ENCODE peak calls at places on chromosomes 12 and 14, in four cellular contexts. O is dorsolateral prefrontal cortex, H is transverse colon, A is neural progenitor cell. U is an unnamed sample.
A peak's percentile ranks its signal among the peaks of the same experiment; 100 is the strongest.

GRCh38 chr12:19744760-19745218 is 305.5 kb downstream of the AEBP2 start:
- DNase-seq in A (no peak), O (no peak), H (no peak), U (no peak)

GRCh38 chr12:46946137-46946536 is 120.3 kb upstream of the SLC38A4 start:
- DNase-seq in A (no peak), O (no peak), H (no peak), U (no peak)

GRCh38 chr12:120220838-120221575 is 20.1 kb upstream of the RPLP0 start:
- DNase-seq in A (no peak), O (no peak), H (no peak), U (no peak)

GRCh38 chr14:77181603-77182437 is at the start of gene TMEM63C:
- DNase-seq in H (peak; percentile 85), A (peak; percentile 98), O (peak; percentile 79), U (peak; percentile 21)

GRCh38 chr12:62774794-62775193 is 160.2 kb downstream of the PPM1H start:
- DNase-seq in O (no peak), H (no peak), A (no peak), U (no peak)

GRCh38 chr14:95623195-95623594 is 63.0 kb upstream of the TCL1B start:
- DNase-seq in A (no peak), O (no peak), H (no peak), U (no peak)

GRCh38 chr12:8127138-8127537 is 3.7 kb downstream of the CLEC4A start:
- DNase-seq in A (no peak), O (no peak), H (no peak), U (no peak)

GRCh38 chr14:69637503-69638030 is 26.2 kb downstream of the SUSD6 start:
- DNase-seq in A (peak; percentile 56), H (peak; percentile 82), O (no peak), U (no peak)

GRCh38 chr12:50240096-50240791 is 43.1 kb downstream of the LIMA1 start:
- DNase-seq in H (no peak), O (no peak), A (no peak), U (no peak)

GRCh38 chr12:65602579-65603295 is 221.5 kb upstream of the HMGA2 start:
- DNase-seq in O (peak; percentile 68), H (peak; percentile 80), A (peak; percentile 80), U (no peak)

GRCh38 chr12:80353254-80353653 is 90.8 kb upstream of the PTPRQ start:
- DNase-seq in H (no peak), O (no peak), A (no peak), U (no peak)

GRCh38 chr12:27474344-27474743 is 27.8 kb downstream of the SMCO2 start:
- DNase-seq in H (no peak), O (no peak), A (no peak), U (no peak)

GRCh38 chr12:3101309-3102022 is 24.3 kb downstream of the TSPAN9 start:
- DNase-seq in O (no peak), A (peak; percentile 24), H (no peak), U (no peak)

GRCh38 chr14:99754141-99755067 is 38.8 kb upstream of the EML1 start:
- DNase-seq in H (no peak), A (peak; percentile 64), O (peak; percentile 39), U (no peak)

GRCh38 chr14:65062096-65063075 is 39.9 kb downstream of the MAX start:
- DNase-seq in A (no peak), H (no peak), O (no peak), U (no peak)

GRCh38 chr14:93936245-93936644 is 9.1 kb downstream of the FAM181A start:
- DNase-seq in A (peak; percentile 83), H (no peak), O (no peak), U (no peak)

GRCh38 chr12:108701779-108702435 is 29.4 kb downstream of the CORO1C start:
- DNase-seq in O (no peak), A (no peak), H (no peak), U (no peak)

GRCh38 chr12:66584673-66585072 is 94.2 kb downstream of the GRIP1 start:
- DNase-seq in H (no peak), O (no peak), A (no peak), U (no peak)

GRCh38 chr14:77988966-77989365 is 181.2 kb upstream of the NRXN3 start:
- DNase-seq in H (no peak), O (peak; percentile 95), A (no peak), U (no peak)

GRCh38 chr12:107231269-107231668 is 137.9 kb upstream of the CRY1 start:
- DNase-seq in O (no peak), A (no peak), H (no peak), U (no peak)

GRCh38 chr12:19181666-19182426 is 52.3 kb downstream of the PLEKHA5 start:
- DNase-seq in A (no peak), O (no peak), H (no peak), U (no peak)

GRCh38 chr14:63006515-63006914 is 38.7 kb downstream of the KCNH5 start:
- DNase-seq in H (no peak), O (no peak), A (no peak), U (no peak)

GRCh38 chr14:103542545-103543088 is 13.6 kb downstream of the TRMT61A start:
- DNase-seq in O (peak; percentile 92), H (peak; percentile 66), A (peak; percentile 97), U (no peak)

GRCh38 chr12:96130396-96131059 is 63.6 kb upstream of the ELK3 start:
- DNase-seq in A (no peak), H (no peak), O (no peak), U (no peak)

GRCh38 chr12:47223848-47224213 is 144.1 kb upstream of the AMIGO2 start:
- DNase-seq in H (peak; percentile 64), A (no peak), O (no peak), U (no peak)

GRCh38 chr12:26648584-26648983 is 184.4 kb downstream of the ITPR2 start:
- DNase-seq in A (no peak), H (no peak), O (no peak), U (no peak)

GRCh38 chr14:32724864-32725550 is 213.7 kb upstream of the NPAS3 start:
- DNase-seq in A (no peak), H (no peak), O (no peak), U (no peak)

DNA sequence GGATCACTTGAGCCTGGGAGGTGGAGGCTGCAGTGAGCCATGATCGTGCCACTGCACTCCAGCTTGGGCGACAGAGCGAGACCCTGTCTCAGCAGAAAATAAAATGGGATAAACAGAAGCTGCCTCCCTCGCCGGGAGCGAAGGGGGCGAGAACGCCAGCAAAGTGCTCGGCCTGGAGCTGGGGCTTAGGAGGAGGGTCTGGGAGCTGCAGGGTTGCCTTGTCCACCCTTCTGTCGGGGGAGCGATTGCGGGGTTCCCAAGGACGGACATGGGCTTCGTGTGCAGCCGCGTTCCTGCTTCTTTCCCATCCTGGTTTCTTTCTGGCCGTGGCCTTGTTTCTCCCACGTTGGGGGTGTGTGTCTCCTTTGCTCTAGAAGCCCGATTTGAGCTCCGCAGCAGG is 27.9 kb upstream of the MLXIP start:
- DNase-seq in H (no peak), O (no peak), A (no peak), U (no peak)
- H3K27ac ChIP-seq in H (peak overlapping the region; percentile 44), O (peak overlapping the region; percentile 78), A (no peak overlapping the region), U (no peak overlapping the region)

GRCh38 chr12:13437541-13437940 is 241.0 kb downstream of the EMP1 start:
- DNase-seq in A (no peak), O (no peak), H (no peak), U (no peak)
- TF ChIP-seq CTCF in A (no peak), O (no peak), H (no peak), U (no peak)

DNA sequence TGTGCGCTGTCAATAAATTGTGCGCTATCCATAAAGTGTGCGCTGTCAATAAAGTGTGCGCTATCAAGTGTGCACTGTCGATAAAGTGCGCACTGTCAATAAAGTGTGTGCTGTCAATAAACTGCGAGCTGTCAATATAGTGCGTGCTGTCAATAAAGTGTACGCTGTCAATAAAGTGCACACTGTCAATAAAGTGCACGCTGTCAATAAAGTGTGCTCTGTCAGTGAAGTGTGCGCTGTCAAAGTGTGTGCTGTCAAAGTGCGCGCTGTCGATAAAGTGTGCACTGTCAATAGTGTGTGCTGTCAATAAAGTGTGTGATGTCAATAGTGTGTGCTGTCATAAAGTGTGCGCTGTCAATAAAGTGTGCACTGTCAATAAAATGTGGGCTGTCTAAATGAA is 2.9 kb upstream of the CHGA start:
- DNase-seq in H (no peak), A (no peak), O (no peak), U (no peak)
- H3K27me3 ChIP-seq in H (peaks cover 23% of the 10 kb centered on the region), A (peaks cover 95% of the 10 kb centered on the region), O (no peaks in the 10 kb centered on the region), U (peaks cover 15% of the 10 kb centered on the region)

DNA sequence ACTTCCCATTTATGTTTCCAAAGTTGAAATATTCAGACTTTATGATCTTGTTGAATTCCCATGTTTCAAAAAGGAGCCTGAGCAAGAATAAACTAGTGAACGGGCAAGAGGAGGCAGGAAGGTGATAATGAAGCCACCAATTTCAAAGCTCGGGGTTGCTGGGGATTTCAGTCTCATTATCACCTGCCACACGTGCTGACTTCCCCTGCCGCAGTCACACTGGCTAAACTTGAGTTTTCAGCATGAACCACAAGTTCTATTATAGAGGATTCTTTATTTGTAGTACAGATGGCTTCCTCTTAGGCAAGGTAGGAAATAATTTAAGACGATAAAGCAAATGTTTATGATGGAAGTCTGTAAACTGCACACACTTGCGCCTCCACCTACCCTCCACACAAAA is 18.1 kb upstream of the DIABLO start:
- DNase-seq in O (no peak), H (no peak), A (no peak), U (no peak)
- H3K27ac ChIP-seq in O (no peak overlapping the region), H (no peak overlapping the region), A (no peak overlapping the region), U (peak overlapping the region; percentile 52)

DNA sequence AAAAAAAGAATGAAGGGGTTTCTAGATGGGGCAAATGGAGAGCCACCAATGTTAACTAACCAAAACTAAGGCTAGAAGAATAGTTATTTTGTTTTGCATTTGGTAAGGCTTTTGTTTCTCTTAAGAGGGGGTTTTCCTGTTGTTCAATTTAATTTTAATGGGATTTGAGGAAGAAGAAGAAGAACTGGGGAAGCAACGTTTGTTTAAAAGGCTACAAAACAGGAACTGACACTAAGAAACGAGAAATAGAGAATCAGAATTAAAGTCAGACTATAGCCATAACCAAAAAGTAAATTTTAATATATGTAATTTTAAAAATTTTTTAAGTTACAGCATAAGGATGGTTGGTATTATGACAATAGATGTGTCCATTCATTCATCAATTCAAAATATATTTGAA is 13.7 kb downstream of the TXNDC16 start:
- DNase-seq in A (no peak), O (no peak), H (no peak), U (no peak)
- TF ChIP-seq CTCF in A (no peak), O (no peak), H (no peak), U (no peak)

GRCh38 chr12:113467514-113468364 is 3.9 kb downstream of the LHX5 start:
- DNase-seq in A (peak; percentile 82), O (no peak), H (no peak), U (no peak)
- H3K27me3 ChIP-seq in A (no peaks in the 10 kb centered on the region), O (peaks cover 97% of the 10 kb centered on the region), H (peaks cover 100% of the 10 kb centered on the region), U (peaks cover 100% of the 10 kb centered on the region)

GRCh38 chr14:101072531-101072930 is 169.0 kb upstream of the RTL1 start:
- DNase-seq in O (peak; percentile 8), A (no peak), H (no peak), U (no peak)
- H3K27ac ChIP-seq in O (peak overlapping the region; percentile 58), A (no peak overlapping the region), H (no peak overlapping the region), U (no peak overlapping the region)

GRCh38 chr12:100404769-100405407 is 48.0 kb downstream of the SLC17A8 start:
- DNase-seq in H (peak; percentile 26), O (no peak), A (peak; percentile 90), U (no peak)
- TF ChIP-seq CTCF in H (no peak), O (peak; percentile 22), A (peak; percentile 89), U (peak; percentile 15)

GRCh38 chr12:1532367-1532752 is 62.0 kb downstream of the FBXL14 start:
- DNase-seq in O (no peak), A (no peak), H (no peak), U (no peak)
- H3K27me3 ChIP-seq in O (peaks cover 16% of the 10 kb centered on the region), A (peaks cover 63% of the 10 kb centered on the region), H (peaks cover 86% of the 10 kb centered on the region), U (peaks cover 88% of the 10 kb centered on the region)

U was measured in CD4-positive, alpha-beta T cell.